ENCODE peak calls at places on chromosomes 13 and 19, in six cellular contexts. One of them, this sample, is unnamed. For H3K27me3 and H3K9me3, the result is how much of the 10 kb centered on the place peaks cover.

GRCh38 chr19:10620786-10621185 is 4.6 kb upstream of the SLC44A2 start:
- DNase-seq in trophoblast cell: peak
- DNase-seq in IMR-90: no peak
- DNase-seq in neuronal stem cell: no peak
- DNase-seq in H9: no peak
- DNase-seq in H1: no peak
- DNase-seq in this sample: no peak

GRCh38 chr13:107743983-107744382 is 471.4 kb downstream of the LIG4 start:
- DNase-seq in neuronal stem cell: no peak
- DNase-seq in H9: no peak
- DNase-seq in IMR-90: peak
- DNase-seq in trophoblast cell: no peak
- DNase-seq in H1: no peak
- DNase-seq in this sample: peak

GRCh38 chr13:112178769-112179168 is 111.8 kb downstream of the SOX1 start:
- DNase-seq in H9: no peak
- DNase-seq in IMR-90: no peak
- DNase-seq in trophoblast cell: no peak
- DNase-seq in neuronal stem cell: no peak
- DNase-seq in H1: no peak
- DNase-seq in this sample: no peak

GRCh38 chr19:48230555-48231129 is 25.1 kb downstream of the CARD8 start:
- DNase-seq in trophoblast cell: no peak
- DNase-seq in H9: no peak
- DNase-seq in neuronal stem cell: no peak
- DNase-seq in H1: no peak
- DNase-seq in IMR-90: no peak
- DNase-seq in this sample: no peak

GRCh38 chr19:18278521-18279265 is 2.7 kb downstream of the JUND start:
- DNase-seq in H9: no peak
- DNase-seq in neuronal stem cell: no peak
- DNase-seq in IMR-90: no peak
- DNase-seq in trophoblast cell: peak
- DNase-seq in H1: no peak
- DNase-seq in this sample: peak

GRCh38 chr13:21879263-21879914 is 208.5 kb downstream of the FGF9 start:
- DNase-seq in H1: no peak
- DNase-seq in IMR-90: no peak
- DNase-seq in H9: no peak
- DNase-seq in trophoblast cell: no peak
- DNase-seq in neuronal stem cell: no peak
- DNase-seq in this sample: no peak

GRCh38 chr13:92963029-92963428 is 263.6 kb upstream of the GPC6 start:
- DNase-seq in trophoblast cell: no peak
- DNase-seq in H9: no peak
- DNase-seq in IMR-90: peak
- DNase-seq in H1: no peak
- DNase-seq in neuronal stem cell: no peak
- DNase-seq in this sample: no peak

GRCh38 chr13:62060570-62060969 is 644.9 kb upstream of the PCDH20 start:
- DNase-seq in trophoblast cell: no peak
- DNase-seq in IMR-90: no peak
- DNase-seq in H9: no peak
- DNase-seq in H1: no peak
- DNase-seq in neuronal stem cell: no peak
- DNase-seq in this sample: no peak

GRCh38 chr13:59566544-59566943 is 597.2 kb downstream of the DIAPH3 start:
- DNase-seq in H9: no peak
- DNase-seq in trophoblast cell: no peak
- DNase-seq in neuronal stem cell: no peak
- DNase-seq in IMR-90: no peak
- DNase-seq in H1: no peak
- DNase-seq in this sample: no peak

GRCh38 chr19:43797118-43797517 is 5.1 kb downstream of the LYPD5 start:
- DNase-seq in neuronal stem cell: no peak
- DNase-seq in H1: no peak
- DNase-seq in trophoblast cell: no peak
- DNase-seq in IMR-90: no peak
- DNase-seq in H9: no peak
- DNase-seq in this sample: no peak
- H3K27me3 ChIP-seq in neuronal stem cell: under half
- H3K27me3 ChIP-seq in H1: under half
- H3K27me3 ChIP-seq in trophoblast cell: under half
- H3K27me3 ChIP-seq in IMR-90: under half
- H3K27me3 ChIP-seq in H9: under half
- H3K27me3 ChIP-seq in this sample: half or more

DNA sequence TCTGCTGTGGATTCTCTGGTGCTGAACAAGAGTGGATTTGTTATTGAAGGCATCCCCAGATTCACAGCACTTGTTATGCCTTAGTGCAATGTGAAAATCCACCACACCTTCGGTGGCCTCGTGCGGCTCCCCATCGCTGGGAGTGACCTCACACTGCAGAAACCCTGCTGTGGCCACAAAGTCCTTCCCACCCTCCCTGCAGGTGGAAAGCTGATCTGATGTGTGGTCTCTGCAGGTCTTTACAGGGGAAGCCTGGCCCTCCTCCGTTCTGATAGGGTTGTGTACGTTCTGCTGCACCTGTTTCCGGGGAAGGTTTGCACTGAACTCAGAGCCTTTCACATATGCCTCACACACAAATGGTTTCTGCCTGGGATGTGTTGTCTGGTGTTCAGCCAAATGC is 5.0 kb downstream of the ZNF792 start:
- DNase-seq in neuronal stem cell: no peak
- DNase-seq in H1: no peak
- DNase-seq in IMR-90: no peak
- DNase-seq in H9: no peak
- DNase-seq in trophoblast cell: no peak
- DNase-seq in this sample: no peak
- H3K9me3 ChIP-seq in neuronal stem cell: half or more
- H3K9me3 ChIP-seq in H1: half or more
- H3K9me3 ChIP-seq in IMR-90: under half
- H3K9me3 ChIP-seq in H9: under half
- H3K9me3 ChIP-seq in trophoblast cell: under half
- H3K9me3 ChIP-seq in this sample: half or more

GRCh38 chr13:50627111-50627510 is 216.4 kb downstream of the DLEU7 start:
- DNase-seq in H9: no peak
- DNase-seq in H1: no peak
- DNase-seq in neuronal stem cell: no peak
- DNase-seq in IMR-90: no peak
- DNase-seq in trophoblast cell: peak
- DNase-seq in this sample: no peak
- H4K91ac ChIP-seq in H9: no peak
- H4K91ac ChIP-seq in H1: no peak
- H4K91ac ChIP-seq in neuronal stem cell: no peak
- H4K91ac ChIP-seq in IMR-90: no peak
- H4K91ac ChIP-seq in trophoblast cell: no peak
- H4K91ac ChIP-seq in this sample: no peak

DNA sequence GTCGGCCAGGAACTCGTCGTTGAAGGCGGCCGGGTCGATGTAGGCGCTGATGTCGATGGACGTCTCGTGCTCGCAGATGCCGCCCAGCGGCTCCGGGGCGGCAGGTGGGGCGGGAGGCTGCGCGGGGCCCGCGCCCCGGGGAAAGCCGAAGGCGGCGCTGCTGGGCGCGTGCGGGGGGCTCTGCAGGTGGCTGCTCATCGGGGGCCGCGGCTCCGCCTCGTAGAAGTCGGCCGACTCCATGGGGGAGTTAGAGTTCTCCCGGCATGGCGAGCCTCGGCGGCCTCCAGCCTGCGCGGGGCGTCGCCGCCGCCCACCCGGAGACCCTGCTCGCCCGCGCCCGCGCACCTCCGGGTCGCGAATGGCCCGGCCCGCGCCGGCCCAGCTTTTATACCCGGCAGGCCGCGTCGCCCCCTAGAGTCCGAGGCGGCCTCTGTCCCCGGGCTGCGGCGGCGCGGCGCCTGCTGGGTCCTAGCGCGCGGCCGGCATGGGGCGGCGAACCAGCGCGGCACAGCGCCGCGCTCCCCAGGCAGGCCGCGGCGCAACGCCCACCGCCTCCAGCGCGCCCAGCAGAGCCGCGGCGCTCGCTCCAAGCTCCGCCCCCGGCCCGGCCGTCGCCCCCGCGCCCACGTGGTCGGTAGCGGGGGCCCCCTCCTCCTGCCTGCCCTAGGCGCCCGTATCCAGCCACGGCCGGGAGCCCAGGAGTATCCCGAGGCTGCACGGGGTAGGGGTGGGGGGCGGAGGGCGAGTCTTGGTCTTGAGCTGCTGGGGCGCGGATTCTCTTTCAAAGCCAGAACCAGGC is at the start of gene CEBPA:
- DNase-seq in H1: peak
- DNase-seq in H9: peak
- DNase-seq in trophoblast cell: peak
- DNase-seq in IMR-90: peak
- DNase-seq in neuronal stem cell: peak
- DNase-seq in this sample: peak
- H3K27me3 ChIP-seq in H1: under half
- H3K27me3 ChIP-seq in H9: under half
- H3K27me3 ChIP-seq in trophoblast cell: under half
- H3K27me3 ChIP-seq in IMR-90: half or more
- H3K27me3 ChIP-seq in neuronal stem cell: under half
- H3K27me3 ChIP-seq in this sample: half or more

GRCh38 chr19:19884583-19884982 is 16.2 kb upstream of the ZNF93 start:
- DNase-seq in H1: no peak
- DNase-seq in IMR-90: no peak
- DNase-seq in H9: no peak
- DNase-seq in neuronal stem cell: no peak
- DNase-seq in trophoblast cell: no peak
- DNase-seq in this sample: no peak
- H3K9me3 ChIP-seq in H1: under half
- H3K9me3 ChIP-seq in IMR-90: under half
- H3K9me3 ChIP-seq in H9: under half
- H3K9me3 ChIP-seq in neuronal stem cell: half or more
- H3K9me3 ChIP-seq in trophoblast cell: under half
- H3K9me3 ChIP-seq in this sample: half or more

DNA sequence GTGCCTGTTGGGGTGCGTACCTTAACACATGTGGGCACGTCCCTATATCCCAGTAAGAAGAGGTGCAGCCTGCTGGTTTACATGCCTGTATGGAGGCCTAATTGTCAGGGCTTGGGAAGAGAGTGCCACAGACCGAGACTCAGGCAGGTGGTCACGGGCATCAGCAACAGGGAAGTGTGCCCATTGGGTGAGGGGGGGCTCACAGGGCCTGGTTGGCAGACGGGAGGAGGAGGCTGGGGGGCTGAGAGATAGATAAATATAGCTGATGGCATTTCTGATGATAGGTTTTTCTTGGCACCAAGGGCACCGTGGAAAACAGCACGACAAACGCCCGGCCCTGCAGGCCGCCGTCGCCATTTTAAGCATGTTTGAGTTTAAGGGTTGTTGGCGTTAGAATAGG is 37.6 kb downstream of the NFIX start:
- DNase-seq in IMR-90: no peak
- DNase-seq in H9: no peak
- DNase-seq in H1: no peak
- DNase-seq in trophoblast cell: no peak
- DNase-seq in neuronal stem cell: no peak
- DNase-seq in this sample: no peak
- H4K91ac ChIP-seq in IMR-90: peak
- H4K91ac ChIP-seq in H9: no peak
- H4K91ac ChIP-seq in H1: no peak
- H4K91ac ChIP-seq in trophoblast cell: no peak
- H4K91ac ChIP-seq in neuronal stem cell: no peak
- H4K91ac ChIP-seq in this sample: no peak

DNA sequence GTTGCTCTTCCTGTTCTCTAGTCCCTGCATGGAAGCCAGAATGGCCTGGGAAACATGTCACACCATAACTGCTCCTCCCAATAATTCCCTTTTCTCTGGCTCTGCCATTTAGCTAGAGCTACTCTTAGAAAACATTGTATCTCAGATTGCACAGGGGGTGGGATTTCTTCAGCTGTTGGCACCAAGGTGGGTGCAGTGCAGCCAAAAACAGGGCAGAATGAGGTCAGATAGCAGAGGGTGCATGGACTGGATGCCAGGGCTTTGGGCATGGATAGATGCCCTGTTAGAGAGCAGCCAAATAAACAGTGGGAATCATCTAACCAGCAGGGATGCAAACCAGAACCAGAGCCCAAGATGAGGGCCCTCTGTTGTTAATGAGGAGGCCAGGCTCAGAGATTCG is 4.9 kb upstream of the AMER2 start:
- DNase-seq in IMR-90: no peak
- DNase-seq in neuronal stem cell: no peak
- DNase-seq in H9: no peak
- DNase-seq in trophoblast cell: no peak
- DNase-seq in H1: no peak
- DNase-seq in this sample: no peak
- H3K27me3 ChIP-seq in IMR-90: under half
- H3K27me3 ChIP-seq in neuronal stem cell: under half
- H3K27me3 ChIP-seq in H9: under half
- H3K27me3 ChIP-seq in trophoblast cell: under half
- H3K27me3 ChIP-seq in H1: under half
- H3K27me3 ChIP-seq in this sample: half or more

GRCh38 chr19:9148687-9149086 is 8.5 kb downstream of the ZNF317 start:
- DNase-seq in IMR-90: no peak
- DNase-seq in trophoblast cell: no peak
- DNase-seq in H9: no peak
- DNase-seq in neuronal stem cell: no peak
- DNase-seq in H1: no peak
- DNase-seq in this sample: no peak
- H3K9me3 ChIP-seq in IMR-90: half or more
- H3K9me3 ChIP-seq in trophoblast cell: under half
- H3K9me3 ChIP-seq in H9: under half
- H3K9me3 ChIP-seq in neuronal stem cell: half or more
- H3K9me3 ChIP-seq in H1: under half
- H3K9me3 ChIP-seq in this sample: half or more

DNA sequence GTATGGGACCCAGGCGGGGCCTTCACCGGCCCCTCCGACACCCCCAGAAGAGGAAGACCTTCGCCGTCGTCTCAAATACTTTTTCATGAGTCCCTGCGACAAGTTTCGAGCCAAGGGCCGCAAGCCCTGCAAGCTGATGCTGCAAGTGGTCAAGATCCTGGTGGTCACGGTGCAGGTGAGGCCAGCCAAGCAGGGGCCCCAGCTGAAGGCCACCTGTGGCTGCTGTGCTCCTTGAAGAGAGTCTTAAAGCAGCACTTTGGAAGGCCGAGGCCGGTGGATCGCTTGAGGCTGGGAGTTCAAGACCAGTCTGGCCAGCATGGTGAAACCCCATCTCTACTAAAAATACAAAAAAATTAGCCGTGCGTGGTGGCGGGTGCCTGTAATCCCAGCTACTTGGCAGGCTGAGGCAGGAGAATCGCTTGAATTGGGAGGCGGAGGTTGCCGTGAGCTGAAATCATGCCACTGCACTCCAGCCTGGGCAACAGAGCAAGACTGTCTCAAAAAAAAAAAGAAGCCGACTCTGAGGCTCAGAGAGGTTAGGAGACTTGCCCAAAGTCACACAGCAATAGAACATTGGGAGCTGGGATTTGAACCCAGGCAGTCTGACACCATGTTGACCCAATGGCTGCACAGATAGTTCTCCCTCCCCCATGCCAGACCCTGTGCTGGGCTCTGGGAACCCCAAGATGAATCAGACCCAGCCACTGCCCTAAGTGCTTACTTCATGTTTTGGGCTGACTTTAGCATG is 2.7 kb downstream of the MCOLN1 start:
- DNase-seq in H9: no peak
- DNase-seq in trophoblast cell: no peak
- DNase-seq in H1: no peak
- DNase-seq in IMR-90: no peak
- DNase-seq in neuronal stem cell: no peak
- DNase-seq in this sample: no peak
- H4K91ac ChIP-seq in H9: no peak
- H4K91ac ChIP-seq in trophoblast cell: no peak
- H4K91ac ChIP-seq in H1: no peak
- H4K91ac ChIP-seq in IMR-90: no peak
- H4K91ac ChIP-seq in neuronal stem cell: no peak
- H4K91ac ChIP-seq in this sample: no peak

GRCh38 chr13:98641075-98641474 is 64.2 kb upstream of the STK24 start:
- DNase-seq in IMR-90: no peak
- DNase-seq in neuronal stem cell: no peak
- DNase-seq in H1: no peak
- DNase-seq in H9: no peak
- DNase-seq in trophoblast cell: no peak
- DNase-seq in this sample: no peak
- H3K27me3 ChIP-seq in IMR-90: under half
- H3K27me3 ChIP-seq in neuronal stem cell: under half
- H3K27me3 ChIP-seq in H1: under half
- H3K27me3 ChIP-seq in H9: under half
- H3K27me3 ChIP-seq in trophoblast cell: under half
- H3K27me3 ChIP-seq in this sample: under half

This sample was measured in mesenchymal stem cell.